ENCODE peak calls at places on chromosomes 13 and 19, in six cellular contexts. I is midbrain; R is breast epithelium; O is effector memory CD8-positive, alpha-beta T cell; H is hippocampal formation; B is A549. U is an unnamed sample.

GRCh38 chr13:50788551-50788950 is 54.9 kb downstream of the DLEU7 start:
- DNase-seq in I (no peak), R (no peak), O (no peak), H (no peak), B (no peak), U (no peak)

GRCh38 chr19:41541990-41542584 is 33.9 kb upstream of the CEACAM21 start:
- DNase-seq in I (no peak), R (no peak), O (peak), H (no peak), B (peak), U (peak)

GRCh38 chr13:36089130-36089529 is 42.1 kb downstream of the DCLK1 start:
- DNase-seq in I (no peak), R (no peak), O (no peak), H (no peak), B (no peak), U (no peak)

GRCh38 chr13:46008631-46009030 is 43.9 kb downstream of the ZC3H13 start:
- DNase-seq in I (no peak), R (no peak), O (no peak), H (no peak), B (no peak), U (no peak)

GRCh38 chr13:73918691-73919090 is 215.5 kb downstream of the KLF12 start:
- DNase-seq in I (no peak), R (no peak), O (no peak), H (no peak), B (no peak), U (no peak)

GRCh38 chr19:31220540-31220939 is 128.7 kb downstream of the TSHZ3 start:
- DNase-seq in I (no peak), R (no peak), O (peak), H (no peak), B (peak), U (no peak)

GRCh38 chr19:17211547-17212446 is 3.4 kb upstream of the USE1 start:
- DNase-seq in I (no peak), R (no peak), O (no peak), H (no peak), B (no peak), U (no peak)

GRCh38 chr19:7917292-7918061 is 2.7 kb upstream of the SNAPC2 start:
- DNase-seq in I (peak), R (no peak), O (peak), H (no peak), B (peak), U (peak)

GRCh38 chr13:93298741-93299140 is 72.1 kb downstream of the GPC6 start:
- DNase-seq in I (no peak), R (no peak), O (no peak), H (no peak), B (no peak), U (no peak)

GRCh38 chr19:18991468-18991867 is 41.8 kb downstream of the SUGP2 start:
- DNase-seq in I (no peak), R (no peak), O (no peak), H (no peak), B (no peak), U (no peak)

GRCh38 chr13:95121516-95121915 is 179.7 kb downstream of the ABCC4 start:
- DNase-seq in I (no peak), R (no peak), O (no peak), H (no peak), B (peak), U (no peak)

GRCh38 chr19:54136086-54136863 is 1.3 kb upstream of the CNOT3 start:
- DNase-seq in I (no peak), R (no peak), O (no peak), H (no peak), B (no peak), U (no peak)

GRCh38 chr19:34457446-34457845 is 24.1 kb upstream of the WTIP start:
- DNase-seq in I (no peak), R (no peak), O (no peak), H (no peak), B (no peak), U (no peak)

GRCh38 chr13:33219926-33220325 is 65.6 kb downstream of the STARD13 start:
- DNase-seq in I (no peak), R (no peak), O (no peak), H (no peak), B (no peak), U (no peak)

GRCh38 chr13:98688373-98688772 is 64.1 kb downstream of the SLC15A1 start:
- DNase-seq in I (no peak), R (no peak), O (no peak), H (no peak), B (no peak), U (no peak)

GRCh38 chr13:100875392-100876043 is 200.9 kb upstream of the TMTC4 start:
- DNase-seq in I (no peak), R (no peak), O (no peak), H (no peak), B (no peak), U (no peak)

U was measured in T follicular helper cell.